ENCODE peak calls at places on chromosomes 2 and 18, in ten cellular contexts. F is NCI-H1436, C is HEK293T, Y is mesothelial cell of epicardium, J is epithelial cell of esophagus, L is Calu3, B is lung, H is H7, N is NCI-H2029 treated with DMSO at 0.1 percent for 48 hours, E is AG09309. A is an unnamed sample.

GRCh38 chr18:59268722-59269562 is 4.3 kb downstream of the RAX start:
- DNase-seq in C (peak; percentile 55), E (no peak), H (peak; percentile 98), B (no peak), L (peak; percentile 63), Y (no peak), F (no peak), J (peak; percentile 48), N (no peak), A (peak; percentile 59)

GRCh38 chr18:66833646-66834045 is 229.8 kb upstream of the CDH19 start:
- DNase-seq in Y (no peak), C (no peak), B (no peak), L (no peak), N (no peak), H (no peak), E (no peak), J (no peak), F (no peak), A (no peak)

GRCh38 chr2:43124667-43125057 is 101.7 kb downstream of the ZFP36L2 start:
- DNase-seq in Y (no peak), C (no peak), N (no peak), J (no peak), B (no peak), E (no peak), L (no peak), H (no peak), F (no peak), A (no peak)

GRCh38 chr18:24209558-24209957 is 70.7 kb downstream of the CABYR start:
- DNase-seq in C (no peak), F (no peak), B (no peak), E (no peak), H (no peak), N (no peak), J (peak; percentile 59), L (peak; percentile 28), Y (no peak), A (no peak)

GRCh38 chr2:45964226-45964841 is 312.9 kb downstream of the PRKCE start:
- DNase-seq in C (no peak), F (peak; percentile 9), B (peak; percentile 73), H (no peak), Y (no peak), J (peak; percentile 99), N (peak; percentile 44), L (peak; percentile 96), E (peak; percentile 80), A (peak; percentile 65)

GRCh38 chr2:36277146-36277808 is 78.3 kb upstream of the CRIM1 start:
- DNase-seq in L (peak; percentile 15), C (no peak), F (no peak), H (no peak), N (no peak), E (peak; percentile 46), B (no peak), Y (no peak), J (peak; percentile 98), A (no peak)

GRCh38 chr2:134468776-134469175 is 214.9 kb downstream of the MGAT5 start:
- DNase-seq in F (no peak), L (no peak), B (no peak), N (no peak), C (no peak), J (no peak), E (no peak), H (no peak), Y (no peak), A (no peak)

GRCh38 chr2:226354434-226354833 is 445.2 kb downstream of the IRS1 start:
- DNase-seq in Y (no peak), F (no peak), H (no peak), L (no peak), J (peak; percentile 50), C (no peak), E (no peak), B (no peak), N (peak; percentile 24), A (no peak)

GRCh38 chr2:225037374-225038075 is 4.7 kb downstream of the DOCK10 start:
- DNase-seq in E (no peak), L (no peak), Y (no peak), B (no peak), J (no peak), C (no peak), N (no peak), H (no peak), F (no peak), A (no peak)

GRCh38 chr2:113966832-113967231 is 76.9 kb downstream of the ACTR3 start:
- DNase-seq in H (no peak), N (no peak), Y (no peak), B (no peak), L (no peak), J (no peak), F (no peak), C (no peak), E (no peak), A (no peak)

GRCh38 chr18:46877329-46877987 is 39.8 kb downstream of the PIAS2 start:
- DNase-seq in E (no peak), F (no peak), Y (no peak), B (no peak), C (no peak), H (no peak), J (peak; percentile 9), N (no peak), L (no peak), A (no peak)

GRCh38 chr2:63122921-63123320 is 72.3 kb downstream of the OTX1 start:
- DNase-seq in H (no peak), Y (no peak), N (no peak), C (no peak), B (no peak), E (no peak), L (no peak), F (no peak), J (peak; percentile 52), A (no peak)

GRCh38 chr2:221518201-221518936 is 53.7 kb downstream of the EPHA4 start:
- DNase-seq in J (peak; percentile 43), E (no peak), H (no peak), B (peak; percentile 35), N (peak; percentile 4), F (no peak), Y (no peak), L (no peak), C (no peak), A (no peak)

GRCh38 chr2:157897106-157897971 is 21.2 kb upstream of the ACVR1 start:
- DNase-seq in B (no peak), L (no peak), N (no peak), F (no peak), E (no peak), H (no peak), C (no peak), J (no peak), Y (no peak), A (no peak)

GRCh38 chr18:75213610-75214009 is 3.0 kb downstream of the TSHZ1 start:
- DNase-seq in F (no peak), N (no peak), E (peak; percentile 42), Y (no peak), L (no peak), C (no peak), B (no peak), J (peak; percentile 4), H (no peak), A (peak; percentile 84)

GRCh38 chr18:79068299-79068945 is 772 bp upstream of the ATP9B start:
- DNase-seq in N (no peak), L (no peak), J (peak; percentile 15), C (no peak), F (no peak), Y (no peak), H (no peak), E (no peak), B (no peak), A (no peak)

GRCh38 chr2:17626986-17627385 is 86.5 kb downstream of the VSNL1 start:
- DNase-seq in N (no peak), E (no peak), L (no peak), J (no peak), H (no peak), F (no peak), C (no peak), B (no peak), Y (no peak), A (no peak)

GRCh38 chr18:61992285-61992684 is 99.5 kb upstream of the RNF152 start:
- DNase-seq in B (no peak), E (peak; percentile 25), F (no peak), H (no peak), C (no peak), J (peak; percentile 75), L (peak; percentile 6), N (no peak), Y (no peak), A (no peak)

GRCh38 chr2:143475131-143475784 is 346.0 kb downstream of the ARHGAP15 start:
- DNase-seq in N (no peak), H (no peak), C (no peak), L (no peak), E (no peak), B (no peak), J (no peak), Y (no peak), F (no peak), A (no peak)

GRCh38 chr2:8307779-8308178 is 374.1 kb upstream of the ID2 start:
- DNase-seq in B (no peak), F (no peak), E (no peak), Y (no peak), H (no peak), C (no peak), L (no peak), J (peak; percentile 1), N (no peak), A (no peak)

GRCh38 chr2:120231974-120232635 is 8.9 kb upstream of the TMEM185B start:
- DNase-seq in F (no peak), B (peak; percentile 40), L (no peak), J (peak; percentile 45), N (no peak), E (no peak), C (no peak), Y (no peak), H (no peak), A (no peak)

GRCh38 chr2:151789055-151789834 is 39.0 kb downstream of the ARL5A start:
- DNase-seq in H (no peak), J (no peak), L (no peak), Y (no peak), E (no peak), N (no peak), B (no peak), F (no peak), C (no peak), A (no peak)

GRCh38 chr2:224838335-224838734 is 122.2 kb upstream of the CCDC195 start:
- DNase-seq in J (no peak), N (no peak), H (no peak), F (no peak), C (no peak), L (no peak), Y (no peak), E (peak; percentile 39), B (no peak), A (peak; percentile 42)

GRCh38 chr18:59218018-59218417 is 1.9 kb upstream of the GRP start:
- DNase-seq in C (no peak), H (no peak), B (no peak), L (no peak), F (no peak), J (no peak), E (no peak), Y (no peak), N (no peak), A (peak; percentile 41)

GRCh38 chr2:55932843-55933242 is 9.3 kb upstream of the EFEMP1 start:
- DNase-seq in Y (no peak), E (no peak), J (no peak), N (no peak), B (no peak), H (no peak), C (no peak), L (no peak), F (no peak), A (no peak)

GRCh38 chr2:86414996-86415395 is 26.2 kb upstream of the KDM3A start:
- DNase-seq in Y (no peak), F (no peak), B (no peak), H (no peak), N (no peak), L (no peak), J (peak; percentile 94), E (no peak), C (no peak), A (peak; percentile 11)

GRCh38 chr2:11502740-11503292 is 31.0 kb upstream of the GREB1 start:
- DNase-seq in N (no peak), H (no peak), Y (no peak), C (no peak), L (no peak), B (no peak), J (peak; percentile 26), E (no peak), F (no peak), A (no peak)

GRCh38 chr2:134558208-134558890 is 160.5 kb downstream of the TMEM163 start:
- DNase-seq in L (no peak), Y (no peak), F (no peak), B (no peak), C (no peak), N (no peak), H (no peak), J (no peak), E (no peak), A (peak; percentile 61)